ENCODE peak calls at places on chromosomes 1 and 21, in six cellular contexts. R, H, M, F, S and T are unnamed samples.

GRCh38 chr1:21492171-21492625 is 17.0 kb upstream of the ALPL start:
- DNase-seq in R (no peak), H (no peak), M (peak; percentile 73), F (no peak), S (no peak), T (no peak)

GRCh38 chr1:14871569-14871968 is 273.1 kb downstream of the KAZN start:
- DNase-seq in R (no peak), H (no peak), M (no peak), F (no peak), S (no peak), T (no peak)

GRCh38 chr1:44405041-44405803 is at the start of gene RNF220:
- DNase-seq in R (peak; percentile 42), H (peak; percentile 75), M (peak; percentile 91), F (peak; percentile 85), S (no peak), T (peak; percentile 78)

GRCh38 chr21:21813934-21814333 is 815.7 kb downstream of the NCAM2 start:
- DNase-seq in R (no peak), H (no peak), M (no peak), F (no peak), S (no peak), T (no peak)

GRCh38 chr1:12544357-12544756 is 73.7 kb downstream of the DHRS3 start:
- DNase-seq in R (no peak), H (peak; percentile 32), M (no peak), F (no peak), S (no peak), T (no peak)

GRCh38 chr1:63634471-63634870 is 41.3 kb downstream of the PGM1 start:
- DNase-seq in R (no peak), H (no peak), M (no peak), F (peak; percentile 30), S (no peak), T (no peak)

GRCh38 chr1:73593379-73593778 is 604.6 kb downstream of the LRRIQ3 start:
- DNase-seq in R (peak; percentile 71), H (peak; percentile 83), M (peak; percentile 49), F (no peak), S (no peak), T (no peak)

GRCh38 chr1:117015701-117016100 is 14.1 kb downstream of the CD101 start:
- DNase-seq in R (no peak), H (no peak), M (no peak), F (no peak), S (no peak), T (no peak)

GRCh38 chr1:167207940-167208623 is 12.6 kb upstream of the POU2F1 start:
- DNase-seq in R (no peak), H (no peak), M (no peak), F (no peak), S (no peak), T (no peak)

GRCh38 chr1:207081106-207081505 is 7.6 kb upstream of the C4BPB start:
- DNase-seq in R (no peak), H (no peak), M (no peak), F (no peak), S (no peak), T (no peak)

GRCh38 chr1:240126821-240127220 is 35.1 kb downstream of the FMN2 start:
- DNase-seq in R (no peak), H (no peak), M (no peak), F (no peak), S (no peak), T (no peak)

GRCh38 chr1:9792156-9793042 is 31.4 kb downstream of the CLSTN1 start:
- DNase-seq in R (no peak), H (no peak), M (peak; percentile 87), F (no peak), S (no peak), T (no peak)

GRCh38 chr1:204924013-204924759 is 53.5 kb downstream of the NFASC start:
- DNase-seq in R (no peak), H (no peak), M (peak; percentile 89), F (peak; percentile 20), S (no peak), T (no peak)

GRCh38 chr1:161258439-161259386 is at the start of gene PCP4L1:
- DNase-seq in R (peak; percentile 55), H (peak; percentile 47), M (peak; percentile 94), F (peak; percentile 92), S (no peak), T (peak; percentile 82)

GRCh38 chr1:76289692-76290091 is 215.1 kb downstream of the ST6GALNAC3 start:
- DNase-seq in R (no peak), H (no peak), M (peak; percentile 53), F (no peak), S (no peak), T (no peak)

GRCh38 chr1:204072951-204073836 is at the start of gene SOX13:
- DNase-seq in R (peak; percentile 94), H (peak; percentile 86), M (peak; percentile 96), F (peak; percentile 93), S (peak; percentile 71), T (peak; percentile 97)

GRCh38 chr21:37704751-37705150 is 211.5 kb downstream of the KCNJ6 start:
- DNase-seq in R (no peak), H (no peak), M (no peak), F (no peak), S (no peak), T (no peak)

GRCh38 chr1:29341936-29342335 is 105.6 kb downstream of the PTPRU start:
- DNase-seq in R (no peak), H (no peak), M (no peak), F (no peak), S (no peak), T (no peak)
- TF ChIP-seq CTCF in R (no peak), H (no peak), M (peak; percentile 61), F (peak; percentile 32), S (peak; percentile 20), T (no peak)

DNA sequence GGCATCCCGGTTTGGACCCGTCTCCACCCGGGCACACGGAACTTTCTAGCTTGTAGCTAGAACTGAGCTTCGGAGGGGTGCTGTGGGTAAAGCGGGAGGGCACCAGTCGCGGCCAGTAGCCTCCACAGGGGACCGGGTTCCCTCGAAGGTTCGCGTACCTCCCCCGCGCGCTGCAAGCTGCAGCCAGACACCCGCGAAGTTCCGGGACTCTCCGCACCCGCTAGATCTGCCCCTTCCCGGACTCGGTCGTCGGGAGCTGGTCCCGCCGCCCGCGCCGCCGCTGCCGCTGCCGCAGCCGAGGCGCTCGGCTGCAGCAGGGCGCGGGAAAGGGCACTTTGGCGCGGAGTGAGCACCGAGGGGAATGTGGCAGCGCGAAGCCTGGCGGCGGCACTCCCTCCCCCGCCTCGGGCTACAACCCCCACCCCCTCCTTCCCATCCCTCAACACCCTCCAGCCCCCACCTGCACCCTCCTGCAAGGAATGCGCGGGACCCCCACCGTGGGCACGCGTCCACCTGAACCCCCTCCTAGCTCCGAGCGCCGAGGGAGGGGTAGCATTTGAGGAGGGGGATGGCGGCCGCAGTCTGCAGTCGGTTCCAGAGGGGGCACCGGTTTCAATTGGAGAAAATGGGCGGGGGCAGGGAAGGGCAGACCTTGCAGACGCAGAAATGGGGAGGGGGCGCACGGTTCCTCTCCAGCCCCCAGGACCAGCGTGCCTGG is 1.1 kb downstream of the CSMD2 start:
- DNase-seq in R (no peak), H (no peak), M (peak; percentile 76), F (peak; percentile 78), S (no peak), T (no peak)
- H3K9ac ChIP-seq in R (no peak overlapping the region), H (no peak overlapping the region), M (no peak overlapping the region), F (no peak overlapping the region), S (no peak overlapping the region), T (no peak overlapping the region)

DNA sequence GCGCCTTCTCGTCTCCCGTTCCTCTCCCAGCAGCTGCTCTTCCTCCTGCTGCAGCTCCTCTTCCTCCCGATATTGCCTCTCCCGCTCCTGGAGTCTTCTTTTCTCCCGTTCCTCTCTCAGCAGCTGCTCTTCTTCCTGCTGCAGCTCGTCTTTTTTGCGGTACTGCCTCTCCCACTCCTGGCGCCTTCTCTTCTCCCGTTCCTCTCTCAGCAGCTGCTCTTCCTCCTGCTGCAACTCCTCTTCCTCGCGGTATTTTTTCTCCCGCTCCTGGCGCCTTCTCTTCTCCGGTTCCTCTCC is 5.3 kb downstream of the TCHH start:
- DNase-seq in R (no peak), H (no peak), M (peak; percentile 52), F (no peak), S (no peak), T (no peak)
- H3K36me3 ChIP-seq in R (no peaks in the 10 kb centered on the region), H (no peaks in the 10 kb centered on the region), M (no peaks in the 10 kb centered on the region), F (no peaks in the 10 kb centered on the region), S (no peaks in the 10 kb centered on the region), T (no peaks in the 10 kb centered on the region)

DNA sequence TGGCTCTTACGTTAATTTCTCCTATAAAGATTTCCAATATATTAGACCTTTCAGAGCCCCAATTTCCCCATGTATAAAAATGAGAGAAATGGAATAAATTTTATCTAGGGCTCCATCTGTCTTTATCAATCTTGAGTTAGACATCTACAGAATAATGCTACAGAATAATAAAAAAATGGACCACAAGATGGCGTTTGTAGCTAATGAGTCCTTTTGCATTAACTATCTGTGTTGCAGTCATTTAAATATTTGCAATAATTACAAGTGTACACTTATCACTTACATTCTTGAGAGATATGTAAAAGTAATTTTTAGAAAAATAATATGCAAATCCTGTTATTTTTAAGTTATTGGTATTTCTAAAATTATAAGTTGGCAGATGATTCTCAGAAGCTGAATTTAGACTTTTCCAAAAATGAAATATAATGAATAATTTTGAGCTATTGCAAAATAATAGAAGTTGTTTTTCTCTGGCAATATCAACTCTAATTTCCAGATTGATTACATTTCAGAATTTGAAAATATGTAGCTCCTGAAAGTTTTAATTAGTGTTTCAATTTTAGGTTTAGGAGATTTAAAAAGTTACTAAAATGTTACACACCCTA is 87.7 kb downstream of the SNX7 start:
- DNase-seq in R (no peak), H (peak; percentile 32), M (no peak), F (no peak), S (no peak), T (no peak)
- TF ChIP-seq CTCF in R (no peak), H (peak; percentile 10), M (peak; percentile 70), F (peak; percentile 56), S (no peak), T (peak; percentile 10)